ENCODE peak calls at places on chromosome 18, in ten cellular contexts. D, P, U, N, G, K, Z, A, B and C are unnamed samples.

GRCh38 chr18:22412502-22412901 is 5.2 kb downstream of the CTAGE1 start:
- DNase-seq in D (no peak), P (no peak), U (no peak), N (peak), G (peak), K (no peak), Z (peak), A (no peak), B (no peak), C (peak)

GRCh38 chr18:59708988-59709387 is 11.8 kb upstream of the CCBE1 start:
- DNase-seq in D (no peak), P (no peak), U (no peak), N (no peak), G (no peak), K (no peak), Z (no peak), A (no peak), B (no peak), C (no peak)

GRCh38 chr18:31941010-31941809 is 1.7 kb downstream of the TRAPPC8 start:
- DNase-seq in D (no peak), P (no peak), U (no peak), N (no peak), G (no peak), K (no peak), Z (no peak), A (no peak), B (no peak), C (no peak)

GRCh38 chr18:78777992-78778391 is 201.6 kb upstream of the SALL3 start:
- DNase-seq in D (no peak), P (no peak), U (no peak), N (no peak), G (no peak), K (no peak), Z (no peak), A (no peak), B (no peak), C (no peak)

GRCh38 chr18:44514106-44514505 is 166.6 kb upstream of the SETBP1 start:
- DNase-seq in D (no peak), P (no peak), U (no peak), N (peak), G (no peak), K (no peak), Z (peak), A (no peak), B (no peak), C (no peak)

GRCh38 chr18:44197837-44198236 is 482.9 kb upstream of the SETBP1 start:
- DNase-seq in D (no peak), P (no peak), U (no peak), N (no peak), G (no peak), K (no peak), Z (no peak), A (no peak), B (no peak), C (no peak)

GRCh38 chr18:78986018-78986481 is 6.4 kb downstream of the SALL3 start:
- DNase-seq in D (peak), P (no peak), U (peak), N (peak), G (no peak), K (no peak), Z (peak), A (no peak), B (no peak), C (peak)

GRCh38 chr18:59379772-59380530 is 20.9 kb upstream of the LMAN1 start:
- DNase-seq in D (no peak), P (no peak), U (no peak), N (peak), G (peak), K (no peak), Z (peak), A (no peak), B (no peak), C (no peak)

GRCh38 chr18:79625924-79626561 is 53.6 kb upstream of the CTDP1 start:
- DNase-seq in D (no peak), P (no peak), U (no peak), N (no peak), G (no peak), K (peak), Z (no peak), A (no peak), B (no peak), C (no peak)

GRCh38 chr18:13051159-13051558 is 60.0 kb downstream of the CEP192 start:
- DNase-seq in D (no peak), P (no peak), U (no peak), N (no peak), G (no peak), K (no peak), Z (peak), A (no peak), B (no peak), C (peak)

GRCh38 chr18:37521500-37522465 is 43.8 kb downstream of the CELF4 start:
- DNase-seq in D (no peak), P (no peak), U (no peak), N (no peak), G (no peak), K (no peak), Z (no peak), A (no peak), B (no peak), C (no peak)

GRCh38 chr18:49547701-49548100 is 14.2 kb upstream of the LIPG start:
- DNase-seq in D (no peak), P (no peak), U (no peak), N (no peak), G (peak), K (no peak), Z (no peak), A (no peak), B (no peak), C (peak)

GRCh38 chr18:31835528-31836138 is 75.0 kb upstream of the SLC25A52 start:
- DNase-seq in D (no peak), P (no peak), U (no peak), N (peak), G (no peak), K (no peak), Z (peak), A (no peak), B (no peak), C (peak)

GRCh38 chr18:79781331-79781941 is 16.3 kb upstream of the KCNG2 start:
- DNase-seq in D (no peak), P (no peak), U (no peak), N (no peak), G (no peak), K (no peak), Z (no peak), A (no peak), B (no peak), C (no peak)

GRCh38 chr18:23844991-23845680 is 155.9 kb downstream of the LAMA3 start:
- DNase-seq in D (no peak), P (no peak), U (no peak), N (no peak), G (no peak), K (no peak), Z (no peak), A (no peak), B (no peak), C (peak)

GRCh38 chr18:57175550-57175949 is 28.7 kb downstream of the BOD1L2 start:
- DNase-seq in D (no peak), P (no peak), U (no peak), N (peak), G (no peak), K (no peak), Z (peak), A (no peak), B (no peak), C (no peak)

GRCh38 chr18:56374005-56374655 is 264.3 kb downstream of the TXNL1 start:
- DNase-seq in D (no peak), P (no peak), U (no peak), N (peak), G (peak), K (no peak), Z (no peak), A (no peak), B (no peak), C (peak)

GRCh38 chr18:22705328-22705727 is 227.8 kb upstream of the RBBP8 start:
- DNase-seq in D (no peak), P (no peak), U (no peak), N (peak), G (peak), K (no peak), Z (peak), A (no peak), B (no peak), C (peak)

GRCh38 chr18:3715223-3716080 is 265.5 kb downstream of the TGIF1 start:
- DNase-seq in D (peak), P (no peak), U (peak), N (no peak), G (no peak), K (no peak), Z (no peak), A (no peak), B (no peak), C (no peak)

GRCh38 chr18:67402543-67402942 is 114.0 kb downstream of the DSEL start:
- DNase-seq in D (no peak), P (no peak), U (no peak), N (peak), G (peak), K (no peak), Z (peak), A (no peak), B (no peak), C (peak)

GRCh38 chr18:22385718-22386117 is 32.0 kb downstream of the CTAGE1 start:
- DNase-seq in D (no peak), P (no peak), U (no peak), N (peak), G (peak), K (no peak), Z (peak), A (no peak), B (no peak), C (peak)

GRCh38 chr18:21389903-21390302 is 147.9 kb downstream of the GREB1L start:
- DNase-seq in D (no peak), P (no peak), U (no peak), N (peak), G (no peak), K (no peak), Z (peak), A (no peak), B (no peak), C (peak)

GRCh38 chr18:79191418-79191817 is 122.2 kb downstream of the ATP9B start:
- DNase-seq in D (no peak), P (no peak), U (no peak), N (no peak), G (no peak), K (no peak), Z (no peak), A (no peak), B (no peak), C (no peak)

GRCh38 chr18:26791676-26792075 is 73.8 kb downstream of the AQP4 start:
- DNase-seq in D (no peak), P (no peak), U (no peak), N (no peak), G (no peak), K (no peak), Z (no peak), A (no peak), B (no peak), C (peak)

GRCh38 chr18:70044626-70045025 is 97.0 kb upstream of the CD226 start:
- DNase-seq in D (no peak), P (no peak), U (no peak), N (peak), G (peak), K (no peak), Z (peak), A (no peak), B (no peak), C (peak)

GRCh38 chr18:68740966-68741365 is 26.1 kb upstream of the TMX3 start:
- DNase-seq in D (no peak), P (no peak), U (no peak), N (peak), G (peak), K (no peak), Z (peak), A (no peak), B (no peak), C (no peak)

GRCh38 chr18:54215069-54215468 is 9.4 kb downstream of the MBD2 start:
- DNase-seq in D (no peak), P (no peak), U (no peak), N (peak), G (peak), K (no peak), Z (peak), A (no peak), B (no peak), C (no peak)

GRCh38 chr18:78878335-78878734 is 101.3 kb upstream of the SALL3 start:
- DNase-seq in D (no peak), P (no peak), U (no peak), N (no peak), G (no peak), K (no peak), Z (no peak), A (peak), B (no peak), C (no peak)

GRCh38 chr18:64734063-64734462 is 585.2 kb upstream of the LINC00305 start:
- DNase-seq in D (no peak), P (no peak), U (no peak), N (no peak), G (no peak), K (no peak), Z (no peak), A (no peak), B (no peak), C (peak)

GRCh38 chr18:67232406-67232805 is 284.1 kb downstream of the DSEL start:
- DNase-seq in D (no peak), P (no peak), U (no peak), N (peak), G (peak), K (no peak), Z (peak), A (no peak), B (no peak), C (peak)

GRCh38 chr18:24885266-24885665 is 424.8 kb downstream of the HRH4 start:
- DNase-seq in D (no peak), P (no peak), U (no peak), N (no peak), G (no peak), K (no peak), Z (no peak), A (no peak), B (no peak), C (no peak)

GRCh38 chr18:2805970-2806943 is 40.5 kb upstream of the EMILIN2 start:
- DNase-seq in D (no peak), P (no peak), U (no peak), N (peak), G (peak), K (no peak), Z (peak), A (no peak), B (no peak), C (no peak)

GRCh38 chr18:44130365-44130942 is 550.2 kb upstream of the SETBP1 start:
- DNase-seq in D (peak), P (peak), U (peak), N (peak), G (peak), K (no peak), Z (peak), A (no peak), B (no peak), C (peak)

GRCh38 chr18:13577091-13577697 is 149.2 kb downstream of the FAM210A start:
- DNase-seq in D (peak), P (no peak), U (no peak), N (peak), G (no peak), K (no peak), Z (peak), A (peak), B (no peak), C (no peak)

GRCh38 chr18:80034852-80035406 is 695 bp downstream of the RBFA start:
- DNase-seq in D (no peak), P (no peak), U (no peak), N (peak), G (peak), K (no peak), Z (peak), A (no peak), B (no peak), C (no peak)

GRCh38 chr18:57666818-57667497 is 45.3 kb upstream of the NARS1 start:
- DNase-seq in D (no peak), P (no peak), U (no peak), N (peak), G (peak), K (peak), Z (peak), A (peak), B (no peak), C (peak)

GRCh38 chr18:2881490-2882195 is 34.8 kb downstream of the EMILIN2 start:
- DNase-seq in D (no peak), P (no peak), U (peak), N (peak), G (peak), K (peak), Z (peak), A (peak), B (no peak), C (peak)

GRCh38 chr18:77103181-77103875 is 29.3 kb downstream of the MBP start:
- DNase-seq in D (no peak), P (no peak), U (no peak), N (peak), G (peak), K (no peak), Z (peak), A (peak), B (no peak), C (no peak)

GRCh38 chr18:77100751-77101355 is 31.7 kb downstream of the MBP start:
- DNase-seq in D (peak), P (no peak), U (no peak), N (no peak), G (no peak), K (no peak), Z (peak), A (no peak), B (no peak), C (peak)

GRCh38 chr18:77102246-77103040 is 30.1 kb downstream of the MBP start:
- DNase-seq in D (no peak), P (no peak), U (peak), N (peak), G (peak), K (no peak), Z (peak), A (no peak), B (no peak), C (peak)

GRCh38 chr18:77099501-77100370 is 32.8 kb downstream of the MBP start:
- DNase-seq in D (peak), P (no peak), U (peak), N (no peak), G (no peak), K (no peak), Z (no peak), A (no peak), B (no peak), C (no peak)

DNA sequence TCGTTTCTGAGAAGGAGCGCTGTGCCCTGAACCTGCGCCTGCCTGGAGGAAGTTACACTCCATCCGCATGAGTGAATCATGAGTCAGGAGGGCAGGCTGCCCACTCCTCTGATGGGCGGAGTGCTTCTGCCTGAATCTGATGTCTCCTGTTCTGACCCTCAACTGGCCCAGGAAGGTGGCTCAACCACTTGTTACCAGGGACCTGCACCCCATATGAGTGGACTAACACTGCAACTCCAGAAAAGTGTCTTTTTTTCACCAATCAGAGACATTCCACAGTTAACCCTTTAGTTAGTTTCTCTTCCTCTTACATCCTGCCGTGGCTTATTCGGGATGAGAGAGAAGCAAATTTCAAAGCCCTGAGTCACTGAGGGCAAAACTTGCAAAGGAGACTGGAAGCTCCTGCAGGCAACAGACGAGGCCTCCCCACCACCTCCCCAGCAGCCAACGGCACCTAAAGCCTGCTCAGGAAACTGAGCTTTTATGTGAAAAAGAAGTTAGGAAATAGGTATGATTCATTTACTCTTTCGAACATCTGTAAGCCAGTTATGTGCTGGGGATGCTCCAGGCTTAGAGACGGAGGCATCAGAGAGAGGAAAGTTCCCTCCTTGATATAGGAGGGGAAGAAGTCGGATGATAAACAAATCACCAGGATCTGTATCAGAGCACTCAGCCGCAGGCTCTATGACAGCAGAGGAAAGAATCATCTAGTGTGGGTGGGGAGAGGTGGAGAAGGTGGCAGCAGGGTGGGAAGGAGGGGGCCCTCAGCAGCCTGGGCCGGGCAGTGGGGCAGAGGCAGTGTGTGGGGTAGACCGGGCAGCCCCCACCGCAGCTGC is 31.0 kb downstream of the MBP start:
- DNase-seq in D (peak), P (peak), U (peak), N (peak), G (peak), K (peak), Z (peak), A (peak), B (peak), C (peak)
- H3K4me3 ChIP-seq in D (peak), P (no peak), U (peak), N (peak), G (peak), K (no peak), Z (peak), A (no peak), B (no peak), C (peak)

GRCh38 chr18:63676526-63676925 is 14.8 kb upstream of the SERPINB3 start:
- DNase-seq in D (no peak), P (no peak), U (peak), N (no peak), G (no peak), K (no peak), Z (peak), A (no peak), B (peak), C (peak)
- TF ChIP-seq CTCF in D (peak), P (no peak), U (peak), N (peak), G (no peak), K (no peak), Z (peak), A (no peak), B (peak), C (peak)

GRCh38 chr18:28158083-28158581 is 18.8 kb downstream of the CDH2 start:
- DNase-seq in D (no peak), P (no peak), U (no peak), N (peak), G (peak), K (no peak), Z (peak), A (no peak), B (no peak), C (no peak)
- H3K4me3 ChIP-seq in D (no peak), P (no peak), U (no peak), N (no peak), G (peak), K (no peak), Z (no peak), A (no peak), B (no peak), C (no peak)

DNA sequence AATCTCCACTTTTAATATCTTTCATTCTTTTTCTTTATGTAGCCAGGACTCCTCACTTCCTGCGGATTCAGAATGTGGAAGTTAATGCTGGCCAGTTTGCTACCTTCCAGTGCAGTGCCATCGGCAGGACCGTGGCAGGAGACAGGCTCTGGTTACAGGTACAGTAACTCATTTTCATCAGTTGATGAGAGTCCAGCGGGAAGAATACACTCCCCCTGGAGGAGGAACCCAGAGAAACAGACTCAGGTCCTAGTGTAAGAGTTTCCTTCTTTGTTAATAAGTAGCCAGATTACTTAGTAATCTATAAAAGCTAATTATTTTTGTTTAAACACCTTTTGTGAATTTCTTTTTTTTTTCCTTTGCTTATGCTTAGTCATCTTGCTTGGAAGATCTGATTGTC is 359.4 kb downstream of the PTPRM start:
- DNase-seq in D (no peak), P (no peak), U (no peak), N (no peak), G (no peak), K (no peak), Z (no peak), A (no peak), B (no peak), C (peak)
- TF ChIP-seq CTCF in D (no peak), P (peak), U (peak), N (no peak), G (peak), K (no peak), Z (peak), A (no peak), B (peak), C (peak)

DNA sequence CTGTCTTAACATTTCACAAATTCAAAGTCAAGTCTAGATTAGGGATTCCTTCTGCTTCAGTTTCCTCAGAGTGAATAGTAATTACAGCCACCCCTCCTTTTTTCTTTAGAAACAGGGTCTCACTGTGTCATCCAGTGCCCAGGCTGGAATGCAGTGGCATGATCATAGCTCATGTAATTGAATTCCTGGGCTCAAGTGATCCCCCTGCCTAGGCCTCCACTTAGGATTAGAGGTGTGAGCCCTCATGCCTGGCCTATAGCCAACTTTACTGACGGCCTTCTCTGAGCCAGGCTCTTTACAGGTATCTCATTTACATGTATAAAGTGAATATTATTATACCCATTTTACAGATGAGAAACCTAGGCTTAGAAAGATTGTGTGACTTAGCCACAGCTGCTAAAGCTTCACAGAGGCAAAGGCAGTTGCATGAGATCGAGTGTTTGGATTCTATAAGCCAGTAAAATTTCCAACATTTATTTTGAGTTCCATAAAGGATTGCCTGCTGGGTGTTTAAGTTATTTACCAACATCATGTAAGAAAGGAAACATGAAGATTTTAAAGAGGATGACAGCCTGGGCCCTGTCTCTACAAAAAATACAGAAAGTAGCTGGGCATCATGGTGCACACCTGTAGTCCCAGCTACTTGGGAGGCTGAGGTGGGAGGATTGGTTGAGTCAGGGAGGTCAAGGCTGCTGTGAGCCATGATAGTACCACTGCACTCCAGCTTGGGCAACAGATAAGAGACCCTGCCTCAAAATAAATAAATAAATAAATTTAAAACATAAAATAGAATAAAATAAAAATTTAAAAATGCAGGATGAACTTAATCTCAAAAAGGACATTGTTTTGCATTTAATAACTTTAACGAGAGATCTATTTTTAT is 1.8 kb downstream of the ENOSF1 start:
- DNase-seq in D (no peak), P (no peak), U (no peak), N (no peak), G (no peak), K (no peak), Z (no peak), A (peak), B (no peak), C (no peak)
- H3K4me3 ChIP-seq in D (no peak), P (no peak), U (peak), N (peak), G (peak), K (peak), Z (peak), A (peak), B (no peak), C (peak)